ENCODE peak calls at places on chromosome 11, in ten cellular contexts. Z is fibroblast of lung, I is BJ, R is transverse colon, T is adrenal gland, J is Panc1, X is mammary epithelial cell, H is A549, M is colonic mucosa, Y is pancreas. O is an unnamed sample.

GRCh38 chr11:30984442-30984816 is 385.1 kb downstream of the DCDC1 start:
- DNase-seq in Z (peak), I (no peak), R (no peak), T (peak), J (no peak), X (peak), H (peak), M (no peak), Y (no peak), O (no peak)

GRCh38 chr11:73318501-73319011 is 10.5 kb downstream of the ARHGEF17 start:
- DNase-seq in Z (no peak), I (no peak), R (no peak), T (no peak), J (no peak), X (no peak), H (no peak), M (no peak), Y (peak), O (peak)

GRCh38 chr11:11977206-11977938 is 31.1 kb downstream of the DKK3 start:
- DNase-seq in Z (peak), I (peak), R (peak), T (peak), J (peak), X (peak), H (peak), M (no peak), Y (no peak), O (peak)

GRCh38 chr11:44992181-44992582 is 41.5 kb upstream of the TP53I11 start:
- DNase-seq in Z (no peak), I (no peak), R (no peak), T (peak), J (no peak), X (no peak), H (no peak), M (no peak), Y (peak), O (peak)

GRCh38 chr11:126007263-126007662 is 55.4 kb downstream of the CDON start:
- DNase-seq in Z (peak), I (peak), R (no peak), T (no peak), J (no peak), X (peak), H (peak), M (no peak), Y (no peak), O (no peak)

GRCh38 chr11:114399903-114400221 is 449 bp downstream of the C11orf71 start:
- DNase-seq in Z (no peak), I (no peak), R (no peak), T (no peak), J (no peak), X (no peak), H (no peak), M (no peak), Y (peak), O (peak)

GRCh38 chr11:111528557-111528956 is 12.0 kb upstream of the LAYN start:
- DNase-seq in Z (peak), I (no peak), R (no peak), T (no peak), J (no peak), X (no peak), H (no peak), M (no peak), Y (no peak), O (no peak)

GRCh38 chr11:76257040-76257730 is 50.9 kb upstream of the WNT11 start:
- DNase-seq in Z (no peak), I (no peak), R (no peak), T (no peak), J (no peak), X (no peak), H (no peak), M (no peak), Y (no peak), O (no peak)

GRCh38 chr11:61152816-61153592 is 8.2 kb downstream of the VPS37C start:
- DNase-seq in Z (peak), I (peak), R (no peak), T (no peak), J (no peak), X (peak), H (no peak), M (no peak), Y (no peak), O (no peak)

GRCh38 chr11:47104337-47104950 is 72.2 kb downstream of the ARFGAP2 start:
- DNase-seq in Z (peak), I (peak), R (no peak), T (no peak), J (no peak), X (no peak), H (no peak), M (no peak), Y (no peak), O (no peak)

GRCh38 chr11:697028-697491 is 1.4 kb downstream of the TMEM80 start:
- DNase-seq in Z (peak), I (peak), R (no peak), T (no peak), J (no peak), X (peak), H (no peak), M (no peak), Y (no peak), O (no peak)

GRCh38 chr11:83033972-83034672 is 37.6 kb downstream of the RAB30 start:
- DNase-seq in Z (peak), I (peak), R (peak), T (peak), J (no peak), X (peak), H (no peak), M (peak), Y (no peak), O (peak)

GRCh38 chr11:77080643-77081210 is 14.0 kb downstream of the CAPN5 start:
- DNase-seq in Z (peak), I (no peak), R (peak), T (peak), J (no peak), X (no peak), H (no peak), M (no peak), Y (no peak), O (no peak)

GRCh38 chr11:86926975-86927374 is 28.2 kb downstream of the FZD4 start:
- DNase-seq in Z (no peak), I (no peak), R (no peak), T (peak), J (no peak), X (no peak), H (no peak), M (no peak), Y (no peak), O (no peak)

GRCh38 chr11:77150836-77151235 is 22.8 kb downstream of the MYO7A start:
- DNase-seq in Z (no peak), I (no peak), R (no peak), T (no peak), J (no peak), X (no peak), H (no peak), M (no peak), Y (peak), O (no peak)

DNA sequence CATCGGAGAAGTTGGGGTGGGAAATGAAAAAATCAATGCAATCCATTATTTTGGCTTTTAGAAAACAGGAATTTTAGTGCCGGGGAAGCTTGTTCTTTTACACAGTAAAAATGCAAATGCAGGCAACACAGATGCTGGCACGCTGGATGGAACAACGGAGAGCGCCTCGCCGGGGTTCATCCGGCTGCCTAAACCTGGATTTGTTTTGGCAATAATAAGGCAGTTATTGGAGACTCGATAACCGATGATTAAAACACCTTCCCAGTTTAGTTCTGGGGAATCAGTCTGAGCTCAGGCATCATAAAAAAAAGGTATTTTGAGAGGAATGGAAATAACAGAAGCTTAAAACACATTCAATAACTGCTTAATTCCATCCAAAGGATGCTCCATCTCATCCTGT is 2.9 kb downstream of the DSCAML1 start:
- DNase-seq in Z (no peak), I (no peak), R (no peak), T (no peak), J (no peak), X (no peak), H (no peak), M (no peak), Y (no peak), O (no peak)
- H3K4me3 ChIP-seq in Z (no peak), I (no peak), R (no peak), T (no peak), J (no peak), X (no peak), H (no peak), M (no peak), Y (no peak), O (no peak)

DNA sequence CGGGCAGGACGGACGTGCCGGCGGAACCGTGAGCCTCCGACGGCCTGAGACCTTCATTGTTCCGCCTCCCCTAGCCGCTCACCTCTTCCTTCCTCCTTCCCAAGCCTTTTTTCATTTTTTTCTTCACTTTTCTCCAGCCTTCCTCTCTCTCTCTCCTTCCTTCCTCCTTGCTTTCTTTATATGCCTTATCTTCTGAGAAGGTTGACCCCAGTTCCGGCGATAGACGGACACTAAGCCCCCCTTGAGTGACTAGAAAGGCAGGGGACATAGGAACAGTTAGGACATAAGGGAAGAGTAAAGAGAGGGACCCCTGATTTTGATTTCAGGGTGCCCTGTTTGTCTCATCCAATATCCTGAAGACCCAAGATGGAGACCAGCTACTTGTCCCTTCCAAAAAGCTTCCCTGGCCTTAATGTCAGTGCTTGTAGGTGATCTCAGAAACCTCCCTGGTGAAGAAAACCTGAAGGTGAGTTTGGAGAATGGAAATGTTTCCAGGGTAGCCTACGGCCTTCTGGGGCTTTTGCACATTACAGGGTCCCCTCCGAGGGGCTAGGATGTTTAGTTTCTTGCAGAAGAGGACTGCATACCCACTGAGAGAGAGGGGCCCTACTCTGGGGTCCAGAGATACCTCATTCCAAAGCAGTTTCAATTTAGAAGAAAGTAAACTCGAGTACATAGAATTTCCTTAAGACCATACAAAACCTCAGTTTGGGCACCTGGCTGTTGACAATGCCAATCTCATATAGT is 3.5 kb downstream of the ADM start:
- DNase-seq in Z (no peak), I (no peak), R (no peak), T (no peak), J (no peak), X (no peak), H (no peak), M (no peak), Y (no peak), O (no peak)
- TF ChIP-seq CTCF in Z (no peak), I (no peak), R (no peak), T (no peak), J (no peak), X (no peak), H (no peak), M (no peak), Y (no peak), O (no peak)

GRCh38 chr11:122179966-122180365 is 64.0 kb upstream of the BLID start:
- DNase-seq in Z (no peak), I (no peak), R (no peak), T (no peak), J (no peak), X (no peak), H (no peak), M (no peak), Y (no peak), O (no peak)
- H3K4me3 ChIP-seq in Z (peak), I (peak), R (no peak), T (no peak), J (peak), X (peak), H (peak), M (no peak), Y (no peak), O (no peak)

DNA sequence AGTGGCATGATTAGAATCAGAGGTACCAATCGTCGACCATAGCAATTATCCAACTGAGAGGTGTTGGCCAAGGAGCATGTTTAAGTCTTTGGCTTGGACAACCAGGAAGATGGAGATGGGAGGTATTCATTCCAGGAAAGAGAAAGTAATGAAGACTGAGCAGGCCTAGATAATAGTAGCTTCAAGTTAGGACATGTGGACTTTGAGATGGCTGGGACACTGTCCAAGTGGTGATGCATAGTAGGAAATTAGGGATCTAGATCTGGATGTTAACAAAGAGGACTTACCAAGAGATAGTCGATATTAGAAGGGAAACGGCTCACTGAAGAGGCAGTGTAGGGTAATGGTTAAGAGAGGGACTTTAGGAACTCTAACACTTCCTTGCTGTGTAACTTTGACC is 266.7 kb downstream of the FAM76B start:
- DNase-seq in Z (peak), I (no peak), R (no peak), T (no peak), J (no peak), X (peak), H (no peak), M (no peak), Y (no peak), O (no peak)
- TF ChIP-seq CTCF in Z (no peak), I (no peak), R (no peak), T (no peak), J (no peak), X (no peak), H (no peak), M (no peak), Y (no peak), O (no peak)

DNA sequence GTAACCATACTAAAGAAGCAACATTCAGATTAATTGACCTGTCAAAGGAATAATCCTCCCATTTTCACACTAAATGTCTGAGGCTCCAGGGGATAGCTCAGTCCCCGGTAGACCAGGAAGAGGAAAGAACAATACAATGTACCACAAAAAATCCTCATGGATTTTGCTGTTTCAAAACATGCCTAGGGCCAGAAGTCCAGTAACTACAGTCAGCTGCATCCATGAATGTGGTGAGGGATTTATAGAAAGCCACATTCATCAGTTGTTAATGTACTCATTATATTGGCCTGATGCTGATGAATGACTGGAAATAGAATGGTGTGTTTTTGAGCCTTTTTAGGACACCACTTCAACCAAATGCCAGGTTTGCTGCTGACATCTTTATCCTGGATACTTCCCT is 6.9 kb upstream of the ETS1 start:
- DNase-seq in Z (no peak), I (no peak), R (no peak), T (no peak), J (no peak), X (no peak), H (no peak), M (no peak), Y (no peak), O (no peak)
- H3K4me3 ChIP-seq in Z (no peak), I (no peak), R (no peak), T (no peak), J (no peak), X (no peak), H (no peak), M (no peak), Y (no peak), O (no peak)